ENCODE peak calls at places on chromosomes 2 and 18, in seven cellular contexts. Y, V, C, F, X, B and M are unnamed samples.

GRCh38 chr2:124580263-124580662 is 555.2 kb downstream of the CNTNAP5 start:
- DNase-seq in Y (no peak), V (no peak), C (no peak), F (no peak), X (no peak), B (no peak), M (no peak)

GRCh38 chr18:34223164-34223892 is 1.4 kb downstream of the NOL4 start:
- DNase-seq in Y (no peak), V (peak; percentile 57), C (peak; percentile 82), F (no peak), X (no peak), B (no peak), M (no peak)

GRCh38 chr2:98810588-98810928 is 79.6 kb upstream of the MGAT4A start:
- DNase-seq in Y (no peak), V (no peak), C (no peak), F (no peak), X (no peak), B (no peak), M (no peak)

GRCh38 chr2:218282173-218282991 is 9.9 kb downstream of the TMBIM1 start:
- DNase-seq in Y (no peak), V (peak; percentile 65), C (no peak), F (no peak), X (no peak), B (no peak), M (no peak)

GRCh38 chr2:191166111-191166755 is 15.4 kb upstream of the STAT4 start:
- DNase-seq in Y (peak; percentile 69), V (no peak), C (no peak), F (no peak), X (no peak), B (no peak), M (no peak)

GRCh38 chr2:217459675-217460405 is 543.0 kb downstream of the TNS1 start:
- DNase-seq in Y (no peak), V (no peak), C (no peak), F (no peak), X (no peak), B (no peak), M (no peak)

GRCh38 chr2:151337643-151338042 is 19.7 kb upstream of the TNFAIP6 start:
- DNase-seq in Y (no peak), V (no peak), C (no peak), F (no peak), X (no peak), B (no peak), M (no peak)

GRCh38 chr18:25621682-25622081 is 269.7 kb upstream of the ZNF521 start:
- DNase-seq in Y (no peak), V (no peak), C (no peak), F (no peak), X (no peak), B (no peak), M (no peak)

GRCh38 chr2:200439981-200440380 is 69.9 kb downstream of the KCTD18 start:
- DNase-seq in Y (no peak), V (no peak), C (no peak), F (no peak), X (no peak), B (no peak), M (no peak)

GRCh38 chr2:193837368-193837767 is 1642.6 kb upstream of the TMEFF2 start:
- DNase-seq in Y (no peak), V (no peak), C (no peak), F (no peak), X (no peak), B (no peak), M (no peak)

GRCh38 chr2:126766295-126766694 is 110.3 kb downstream of the GYPC start:
- DNase-seq in Y (no peak), V (no peak), C (no peak), F (no peak), X (no peak), B (no peak), M (no peak)

GRCh38 chr2:231124833-231125232 is at the start of gene HTR2B:
- DNase-seq in Y (no peak), V (peak; percentile 62), C (no peak), F (no peak), X (no peak), B (no peak), M (no peak)

GRCh38 chr2:7013761-7014160 is 96.5 kb downstream of the RNF144A start:
- DNase-seq in Y (no peak), V (no peak), C (no peak), F (no peak), X (no peak), B (no peak), M (no peak)

GRCh38 chr2:15863089-15863488 is 77.3 kb upstream of the MYCN start:
- DNase-seq in Y (no peak), V (no peak), C (no peak), F (no peak), X (no peak), B (no peak), M (no peak)

GRCh38 chr2:15861172-15861822 is 79.1 kb upstream of the MYCN start:
- DNase-seq in Y (no peak), V (no peak), C (no peak), F (no peak), X (no peak), B (no peak), M (no peak)

GRCh38 chr2:15860051-15860663 is 80.2 kb upstream of the MYCN start:
- DNase-seq in Y (no peak), V (no peak), C (no peak), F (no peak), X (no peak), B (no peak), M (no peak)

GRCh38 chr2:15861898-15862297 is 78.5 kb upstream of the MYCN start:
- DNase-seq in Y (no peak), V (no peak), C (no peak), F (no peak), X (no peak), B (no peak), M (no peak)

GRCh38 chr2:15860760-15861159 is 79.6 kb upstream of the MYCN start:
- DNase-seq in Y (no peak), V (no peak), C (no peak), F (no peak), X (no peak), B (no peak), M (no peak)
- TF ChIP-seq TAF1 in Y (no peak), V (no peak), C (no peak), F (no peak), X (no peak), B (no peak), M (no peak)

GRCh38 chr2:18379869-18380268 is 180.6 kb downstream of the RDH14 start:
- DNase-seq in Y (no peak), V (no peak), C (no peak), F (no peak), X (no peak), B (no peak), M (no peak)

GRCh38 chr2:18381451-18381850 is 179.0 kb downstream of the RDH14 start:
- DNase-seq in Y (no peak), V (no peak), C (no peak), F (no peak), X (no peak), B (no peak), M (no peak)

GRCh38 chr2:18376936-18377335 is 183.5 kb downstream of the RDH14 start:
- DNase-seq in Y (no peak), V (no peak), C (no peak), F (no peak), X (no peak), B (no peak), M (no peak)

GRCh38 chr2:18380316-18380715 is 180.1 kb downstream of the RDH14 start:
- DNase-seq in Y (no peak), V (no peak), C (no peak), F (no peak), X (no peak), B (no peak), M (no peak)

DNA sequence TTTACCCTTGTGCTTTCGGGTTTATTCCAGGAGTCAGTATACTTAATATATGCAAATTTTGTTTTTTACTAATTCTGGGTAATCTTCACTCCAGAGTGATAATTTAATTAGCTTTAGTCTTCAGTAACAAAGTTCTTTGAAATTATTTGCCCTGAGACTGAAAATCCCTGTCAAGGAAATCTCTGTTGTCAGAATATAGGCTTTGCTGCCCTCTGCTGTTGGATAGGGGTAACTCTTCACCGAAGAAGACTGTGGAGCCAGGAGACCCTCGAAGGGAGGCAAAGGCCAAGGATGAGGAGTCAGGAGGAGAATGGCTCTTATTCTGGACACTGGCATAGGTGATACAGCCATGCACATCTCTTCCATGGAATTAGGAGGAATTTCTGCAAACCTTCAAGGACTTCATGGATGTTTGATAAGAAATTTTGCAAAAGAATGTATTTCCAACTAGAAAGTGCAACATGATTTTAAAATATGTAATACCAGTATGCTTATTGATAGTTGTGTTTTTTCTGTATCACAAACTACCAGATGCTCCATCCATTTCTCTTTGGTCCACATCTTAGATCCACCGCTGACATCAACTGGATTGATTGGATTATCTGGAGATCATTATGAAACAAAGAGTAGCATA is 182.3 kb downstream of the RDH14 start:
- DNase-seq in Y (peak; percentile 49), V (peak; percentile 62), C (peak; percentile 58), F (peak; percentile 11), X (no peak), B (peak; percentile 57), M (no peak)
- TF ChIP-seq TAF1 in Y (no peak), V (no peak), C (no peak), F (no peak), X (no peak), B (no peak), M (no peak)

DNA sequence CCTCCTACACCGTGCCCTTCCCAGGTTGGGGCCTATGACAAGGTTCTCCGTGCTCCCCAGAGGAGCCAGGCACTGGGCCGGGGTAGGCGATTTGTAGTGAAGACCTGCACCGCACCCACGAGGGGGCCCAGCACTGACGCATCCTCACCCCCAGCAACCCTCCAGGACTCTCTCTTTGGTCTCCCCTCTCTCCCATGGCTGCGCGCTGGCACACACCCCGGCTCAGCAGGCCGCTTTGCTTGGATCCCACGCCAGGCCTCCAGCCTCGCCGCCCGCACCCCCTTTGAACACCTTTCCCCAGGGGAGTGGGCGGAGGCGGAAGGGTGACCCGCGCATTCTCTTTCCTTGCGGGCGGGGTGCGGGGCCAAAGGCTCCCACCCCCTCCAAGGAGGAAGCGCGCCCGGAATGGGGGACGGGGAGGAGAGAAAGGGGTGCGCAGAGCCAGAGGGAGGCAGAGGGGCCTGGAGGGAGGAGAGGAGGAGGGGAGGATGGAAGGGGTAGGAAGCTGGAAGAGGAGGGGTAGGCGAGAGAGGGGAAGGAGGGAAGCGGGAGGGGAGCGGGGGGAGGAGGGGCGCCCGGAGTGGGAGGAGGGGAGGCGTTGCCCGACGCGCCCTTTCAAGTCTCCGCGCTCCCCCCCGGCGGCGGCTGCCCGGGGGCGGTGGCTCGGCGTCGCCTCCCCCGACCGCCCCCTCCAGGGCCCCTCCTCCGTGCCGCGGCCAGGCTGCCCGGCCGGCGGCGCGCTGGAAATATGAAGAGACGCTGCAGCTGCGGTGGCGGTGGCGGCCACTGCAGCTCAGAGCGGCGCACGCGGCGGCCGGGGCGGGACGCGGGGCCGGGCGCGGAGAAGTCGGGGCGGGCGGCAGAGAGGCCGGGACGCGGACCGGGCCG is at the start of gene APCDD1:
- DNase-seq in Y (peak; percentile 21), V (peak; percentile 88), C (peak; percentile 75), F (peak; percentile 46), X (no peak), B (no peak), M (no peak)
- TF ChIP-seq TAF1 in Y (no peak), V (no peak), C (no peak), F (no peak), X (no peak), B (no peak), M (no peak)

DNA sequence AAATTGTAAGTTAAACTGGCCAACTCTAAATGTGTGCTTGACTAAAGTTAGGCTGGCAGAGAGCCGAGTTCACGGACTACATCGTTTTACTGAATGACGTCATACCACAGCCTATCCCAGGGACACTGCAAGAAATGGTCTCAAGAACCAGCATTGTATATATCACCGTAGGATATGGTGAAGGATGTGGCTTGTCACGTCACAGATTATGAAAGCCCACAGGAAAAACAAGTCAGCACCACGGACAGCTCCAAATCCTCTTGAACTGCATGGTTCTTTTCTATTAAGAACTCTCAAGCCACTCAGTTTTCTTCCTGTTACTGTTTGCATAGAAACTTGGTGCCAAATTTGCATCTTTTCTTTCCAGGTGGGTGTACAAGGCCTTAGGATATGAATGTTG is 85.1 kb upstream of the ACAA2 start:
- DNase-seq in Y (peak; percentile 43), V (no peak), C (peak; percentile 73), F (peak; percentile 19), X (no peak), B (peak; percentile 33), M (no peak)
- TF ChIP-seq TAF1 in Y (no peak), V (no peak), C (no peak), F (no peak), X (no peak), B (no peak), M (no peak)